ENCODE peak calls at places on chromosomes 12 and 14, in seven cellular contexts. P, B, S, I, L, Q and R are unnamed samples. For H3K36me3, the result is how much of the 10 kb centered on the place peaks cover.

GRCh38 chr14:92549853-92550244 is 36.3 kb downstream of the RIN3 start:
- DNase-seq in B (no peak), P (peak), L (no peak), I (no peak), S (no peak), Q (no peak), R (peak)

GRCh38 chr14:101839236-101839635 is 77.7 kb downstream of the PPP2R5C start:
- DNase-seq in Q (no peak), L (no peak), S (no peak), I (no peak), B (peak), P (no peak), R (no peak)

GRCh38 chr12:52075409-52075724 is 4.1 kb upstream of the SMIM41 start:
- DNase-seq in I (no peak), S (no peak), L (peak), B (no peak), P (no peak), Q (no peak), R (no peak)

GRCh38 chr12:72010365-72010764 is 71.7 kb downstream of the TPH2 start:
- DNase-seq in S (no peak), L (no peak), Q (no peak), P (no peak), B (no peak), I (no peak), R (no peak)

GRCh38 chr14:69044965-69045555 is 66.0 kb upstream of the ACTN1 start:
- DNase-seq in P (no peak), L (no peak), I (no peak), Q (no peak), B (no peak), S (peak), R (no peak)

GRCh38 chr14:95460647-95461478 is 55.6 kb downstream of the SYNE3 start:
- DNase-seq in B (no peak), S (peak), Q (peak), P (peak), I (peak), L (no peak), R (no peak)

GRCh38 chr12:76878045-76878898 is 547 bp downstream of the CSRP2 start:
- DNase-seq in I (peak), B (no peak), Q (peak), S (peak), L (no peak), P (no peak), R (no peak)

GRCh38 chr12:12779529-12779928 is 5.9 kb upstream of the APOLD1 start:
- DNase-seq in I (no peak), Q (no peak), L (no peak), P (no peak), B (no peak), S (no peak), R (no peak)

GRCh38 chr12:62128186-62128965 is 131.8 kb upstream of the USP15 start:
- DNase-seq in P (no peak), B (no peak), I (no peak), Q (no peak), S (no peak), L (no peak), R (no peak)

DNA sequence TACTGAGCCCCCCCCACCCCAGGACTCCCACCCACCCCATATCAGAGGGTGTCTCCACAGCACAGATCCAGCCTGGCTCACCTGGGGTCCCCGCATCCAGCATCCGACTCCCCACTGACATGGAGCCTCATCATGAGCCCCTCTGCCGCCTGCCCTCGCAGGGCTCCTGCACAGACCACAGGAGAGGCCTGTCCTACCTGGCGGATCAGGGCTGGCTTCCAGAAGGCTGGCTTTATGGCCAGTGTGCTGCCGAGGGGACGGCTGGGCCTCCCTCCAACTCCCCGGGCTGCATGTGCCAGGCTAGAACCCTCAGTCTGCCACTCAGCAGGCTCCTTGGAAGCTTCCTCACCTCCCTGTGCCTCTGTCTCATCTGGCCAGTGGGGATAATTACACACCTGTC is 119.0 kb downstream of the RFLNA start:
- DNase-seq in S (no peak), B (no peak), I (no peak), P (no peak), Q (no peak), L (no peak), R (no peak)
- H3K36me3 ChIP-seq in S (under half), B (under half), I (under half), P (under half), Q (under half), L (half or more), R (half or more)

GRCh38 chr12:5518584-5519365 is 86.9 kb downstream of the NTF3 start:
- DNase-seq in I (peak), B (no peak), S (no peak), Q (no peak), P (no peak), L (no peak), R (peak)

GRCh38 chr12:5521456-5522325 is 89.8 kb downstream of the NTF3 start:
- DNase-seq in L (no peak), Q (no peak), P (no peak), I (no peak), B (no peak), S (no peak), R (no peak)

GRCh38 chr12:5522358-5523335 is 90.7 kb downstream of the NTF3 start:
- DNase-seq in B (no peak), P (no peak), L (no peak), S (no peak), Q (no peak), I (no peak), R (no peak)

GRCh38 chr12:5520831-5521230 is 88.9 kb downstream of the NTF3 start:
- DNase-seq in L (no peak), B (no peak), P (no peak), I (no peak), S (no peak), Q (no peak), R (no peak)

DNA sequence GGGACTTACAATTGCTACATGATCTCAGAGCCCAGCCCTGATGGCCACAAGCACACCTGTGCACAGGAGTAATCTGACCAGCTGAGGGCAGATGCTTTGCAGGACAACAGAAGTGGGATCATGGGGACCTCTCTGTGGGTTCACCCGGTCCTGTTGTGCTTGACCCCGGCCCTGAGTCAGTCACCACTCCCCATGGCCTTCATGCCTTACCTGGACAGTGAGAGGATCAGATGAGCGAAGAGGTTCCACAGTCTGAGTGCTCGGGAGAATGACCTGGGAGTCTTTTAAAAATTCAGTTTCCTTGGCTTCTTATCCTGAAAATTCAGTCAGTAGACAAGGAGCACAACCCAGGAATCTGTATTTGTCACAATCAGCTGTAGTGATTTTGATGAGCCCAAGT is 88.1 kb downstream of the NTF3 start:
- DNase-seq in P (no peak), B (no peak), S (no peak), L (no peak), Q (no peak), I (no peak), R (no peak)
- H3K4me3 ChIP-seq in P (no peak), B (no peak), S (no peak), L (no peak), Q (no peak), I (no peak), R (no peak)

GRCh38 chr12:110355080-110355479 is 48.4 kb downstream of the ANAPC7 start:
- DNase-seq in Q (no peak), L (no peak), B (no peak), S (no peak), I (peak), P (no peak), R (no peak)
- TF ChIP-seq CTCF in Q (no peak), L (no peak), B (peak), S (no peak), I (peak), P (no peak), R (no peak)

DNA sequence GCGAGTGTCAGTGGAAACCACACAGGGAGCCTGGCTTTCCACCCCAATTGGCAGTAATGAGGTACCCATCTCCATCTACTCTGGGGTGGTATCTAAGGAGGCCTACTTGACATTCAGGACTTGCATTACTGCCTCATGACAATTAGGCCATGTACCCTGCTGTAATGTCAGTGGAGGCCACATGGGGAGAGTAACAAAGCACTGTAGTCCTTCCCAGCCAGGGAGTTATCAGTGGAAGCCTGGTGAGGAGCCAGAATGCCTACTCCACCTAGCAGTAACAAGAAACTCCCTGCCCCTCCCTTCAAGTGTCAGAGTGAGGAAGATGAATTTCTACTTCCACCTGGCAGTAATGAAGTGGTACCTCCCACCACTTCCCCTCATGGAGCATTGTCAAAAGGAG is 12.5 kb downstream of the TIMM9 start:
- DNase-seq in P (no peak), L (no peak), B (no peak), I (peak), Q (no peak), S (no peak), R (no peak)
- H3K36me3 ChIP-seq in P (half or more), L (half or more), B (under half), I (under half), Q (under half), S (under half), R (half or more)

DNA sequence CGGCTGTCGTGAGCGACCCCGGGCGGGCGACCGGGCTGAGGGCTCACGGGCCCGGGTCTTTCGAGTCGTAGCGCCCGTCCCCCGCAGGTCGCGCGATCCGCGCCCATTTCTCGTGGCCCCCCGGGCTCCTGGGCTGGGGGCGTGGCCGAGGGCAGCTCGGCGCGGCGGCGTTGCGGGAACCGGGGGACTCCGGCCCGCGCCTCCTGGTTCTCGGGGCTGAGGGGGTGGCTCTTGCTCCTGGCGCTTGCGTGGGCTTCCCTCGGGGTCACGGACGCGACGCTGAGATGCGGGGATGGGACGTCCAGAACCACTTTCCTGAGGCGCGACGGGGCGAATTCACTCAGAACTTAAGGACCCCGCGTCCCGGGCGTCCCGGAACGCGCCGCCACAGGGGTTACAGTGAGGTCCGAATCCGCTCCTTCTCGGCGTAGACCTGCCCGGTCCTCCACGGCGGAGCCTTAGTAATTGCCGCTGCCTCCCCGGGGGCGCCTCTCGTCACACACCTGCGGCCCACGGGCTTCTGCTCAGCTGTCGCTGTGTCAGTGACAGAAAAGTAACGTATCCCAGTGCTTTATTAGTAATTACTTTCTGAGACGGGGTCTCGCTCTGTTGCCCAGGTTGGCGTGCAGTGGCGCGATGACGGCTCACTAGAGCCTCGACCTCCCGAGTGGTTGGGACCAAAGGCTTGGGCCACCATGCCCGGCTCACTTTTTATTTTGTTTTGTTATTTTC is 606 bp downstream of the EP400 start:
- DNase-seq in Q (peak), L (peak), S (no peak), P (peak), B (no peak), I (peak), R (no peak)
- H3K4me3 ChIP-seq in Q (peak), L (peak), S (peak), P (peak), B (peak), I (peak), R (peak)

GRCh38 chr12:31589896-31590729 is 823 bp downstream of the DENND5B start:
- DNase-seq in Q (peak), I (peak), B (no peak), S (peak), P (peak), L (peak), R (peak)
- TF ChIP-seq CTCF in Q (no peak), I (no peak), B (no peak), S (no peak), P (no peak), L (no peak), R (no peak)

GRCh38 chr12:124970647-124971402 is 18.1 kb downstream of the DHX37 start:
- DNase-seq in I (no peak), B (no peak), S (no peak), Q (no peak), P (no peak), L (no peak), R (no peak)
- H3K36me3 ChIP-seq in I (under half), B (under half), S (under half), Q (under half), P (half or more), L (half or more), R (half or more)

DNA sequence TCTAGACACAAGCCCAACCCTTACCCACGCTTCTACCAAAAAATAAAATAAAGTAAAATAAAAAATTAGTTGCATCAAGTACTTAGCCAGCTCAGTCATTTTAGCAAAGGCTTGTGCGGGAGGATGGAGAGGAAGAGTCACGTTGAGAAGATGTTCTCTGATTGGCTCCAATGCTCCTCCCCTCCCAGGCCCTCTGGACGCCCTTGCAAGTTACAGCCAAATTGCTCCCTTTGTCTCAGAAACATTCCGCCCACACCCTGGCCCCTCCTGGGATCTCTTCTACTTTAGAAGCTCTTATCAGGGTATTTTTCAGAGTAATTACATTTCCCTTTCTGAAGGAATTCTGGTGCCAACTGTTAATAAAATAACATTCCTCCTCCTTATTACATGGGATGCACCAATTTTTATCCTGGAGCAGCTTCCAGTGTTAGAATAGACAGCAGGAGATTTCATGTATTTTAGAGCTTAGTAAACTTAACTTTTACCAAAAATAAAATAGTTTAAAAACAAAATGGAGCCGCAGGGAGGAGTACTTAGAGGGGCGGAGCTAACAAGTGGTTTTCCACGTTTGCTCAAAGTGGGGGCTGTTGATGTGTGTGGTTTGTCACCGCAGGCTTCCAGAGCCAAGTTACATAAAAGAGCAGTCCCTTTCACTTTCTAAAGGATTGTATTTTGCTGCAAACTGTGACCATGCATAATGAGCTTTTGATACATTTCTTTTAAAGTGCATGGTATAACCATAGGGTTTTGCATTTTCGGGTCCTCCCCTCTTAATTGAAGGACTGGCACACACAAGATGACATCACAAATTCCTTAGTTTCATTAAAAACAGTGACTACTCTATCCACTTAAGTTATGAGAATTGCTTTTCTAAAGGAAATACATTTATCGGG is 71.7 kb upstream of the RAP1B start:
- DNase-seq in P (peak), Q (peak), L (peak), B (peak), S (peak), I (peak), R (peak)
- H3K4me3 ChIP-seq in P (peak), Q (no peak), L (peak), B (no peak), S (peak), I (peak), R (peak)